ENCODE peak calls at places on chromosomes 13 and 19, in nine cellular contexts. U is colonic mucosa; S is IMR-90; I is lower leg skin; A is neural progenitor cell; V is cardiac muscle cell; L is fibroblast of lung; D is CD8-positive, alpha-beta memory T cell; C is AG10803. K is an unnamed sample.

GRCh38 chr19:33429891-33430673 is 56.6 kb downstream of the CEBPG start:
- DNase-seq in U (no peak), S (no peak), I (no peak), A (no peak), V (no peak), L (no peak), D (peak), C (no peak), K (no peak)

GRCh38 chr13:23770428-23770827 is 118.8 kb downstream of the MIPEP start:
- DNase-seq in U (no peak), S (no peak), I (no peak), A (no peak), V (no peak), L (no peak), D (no peak), C (no peak), K (no peak)

GRCh38 chr19:7720351-7720750 is 11.6 kb downstream of the CLEC4G start:
- DNase-seq in U (no peak), S (no peak), I (no peak), A (no peak), V (no peak), L (no peak), D (no peak), C (no peak), K (no peak)

GRCh38 chr13:66443926-66444325 is 786.2 kb downstream of the PCDH9 start:
- DNase-seq in U (no peak), S (no peak), I (no peak), A (no peak), V (no peak), L (no peak), D (no peak), C (no peak), K (no peak)

GRCh38 chr13:113088691-113089020 is 16.9 kb upstream of the F7 start:
- DNase-seq in U (no peak), S (no peak), I (no peak), A (no peak), V (no peak), L (no peak), D (peak), C (no peak), K (no peak)

GRCh38 chr19:18135712-18136584 is 17.0 kb upstream of the PIK3R2 start:
- DNase-seq in U (peak), S (no peak), I (no peak), A (no peak), V (no peak), L (no peak), D (no peak), C (no peak), K (no peak)

GRCh38 chr13:37966266-37966665 is 96.7 kb upstream of the TRPC4 start:
- DNase-seq in U (no peak), S (no peak), I (no peak), A (no peak), V (no peak), L (peak), D (no peak), C (no peak), K (no peak)

GRCh38 chr13:30785146-30785845 is 50.0 kb downstream of the ALOX5AP start:
- DNase-seq in U (no peak), S (peak), I (no peak), A (no peak), V (peak), L (no peak), D (no peak), C (no peak), K (no peak)

GRCh38 chr19:57708641-57709354 is at the start of gene ZNF154:
- DNase-seq in U (peak), S (peak), I (peak), A (peak), V (peak), L (peak), D (peak), C (peak), K (peak)

GRCh38 chr13:33280923-33281322 is 4.6 kb downstream of the STARD13 start:
- DNase-seq in U (no peak), S (peak), I (no peak), A (no peak), V (no peak), L (peak), D (no peak), C (no peak), K (no peak)

GRCh38 chr13:55155046-55155445 is 1985.7 kb upstream of the PRR20A start:
- DNase-seq in U (no peak), S (no peak), I (no peak), A (no peak), V (no peak), L (no peak), D (no peak), C (no peak), K (no peak)

GRCh38 chr13:53150568-53150967 is 122.0 kb downstream of the OLFM4 start:
- DNase-seq in U (no peak), S (no peak), I (no peak), A (no peak), V (no peak), L (no peak), D (no peak), C (no peak), K (no peak)

GRCh38 chr13:102777716-102778115 is 4.1 kb upstream of the TEX30 start:
- DNase-seq in U (no peak), S (no peak), I (no peak), A (peak), V (no peak), L (no peak), D (no peak), C (no peak), K (no peak)

GRCh38 chr13:67369895-67370660 is 139.9 kb upstream of the PCDH9 start:
- DNase-seq in U (no peak), S (peak), I (no peak), A (no peak), V (peak), L (peak), D (no peak), C (peak), K (peak)

GRCh38 chr19:15072930-15073647 is 8.9 kb upstream of the OR1I1 start:
- DNase-seq in U (no peak), S (no peak), I (no peak), A (peak), V (no peak), L (no peak), D (no peak), C (no peak), K (no peak)

GRCh38 chr13:41268764-41269163 is 5.4 kb upstream of the MTRF1 start:
- DNase-seq in U (no peak), S (peak), I (no peak), A (peak), V (peak), L (peak), D (no peak), C (no peak), K (no peak)

GRCh38 chr13:26909515-26909914 is 148.9 kb upstream of the GPR12 start:
- DNase-seq in U (no peak), S (no peak), I (no peak), A (no peak), V (no peak), L (no peak), D (no peak), C (no peak), K (no peak)

GRCh38 chr13:93307166-93307565 is 80.6 kb downstream of the GPC6 start:
- DNase-seq in U (no peak), S (peak), I (no peak), A (no peak), V (no peak), L (peak), D (no peak), C (no peak), K (no peak)

GRCh38 chr13:107743523-107743922 is 471.8 kb downstream of the LIG4 start:
- DNase-seq in U (no peak), S (peak), I (no peak), A (no peak), V (no peak), L (no peak), D (no peak), C (no peak), K (peak)

GRCh38 chr19:34184880-34185491 is 12.7 kb downstream of the LSM14A start:
- DNase-seq in U (no peak), S (no peak), I (no peak), A (no peak), V (peak), L (no peak), D (no peak), C (peak), K (no peak)

GRCh38 chr13:98143601-98144500 is 957 bp downstream of the FARP1 start:
- DNase-seq in U (peak), S (peak), I (peak), A (peak), V (peak), L (peak), D (no peak), C (peak), K (no peak)
- H3K4me3 ChIP-seq in U (peak), S (peak), I (peak), A (peak), V (peak), L (peak), D (no peak), C (peak), K (peak)

GRCh38 chr19:50203281-50204080 is at the start of gene MYH14:
- DNase-seq in U (peak), S (no peak), I (peak), A (peak), V (peak), L (peak), D (no peak), C (peak), K (no peak)

GRCh38 chr19:50204811-50205675 is 1.6 kb downstream of the MYH14 start:
- DNase-seq in U (peak), S (no peak), I (peak), A (peak), V (no peak), L (no peak), D (no peak), C (no peak), K (no peak)

GRCh38 chr19:50205681-50206138 is 2.3 kb downstream of the MYH14 start:
- DNase-seq in U (peak), S (no peak), I (no peak), A (peak), V (no peak), L (no peak), D (no peak), C (no peak), K (no peak)

GRCh38 chr19:50202962-50203280 is 501 bp upstream of the MYH14 start:
- DNase-seq in U (no peak), S (no peak), I (no peak), A (no peak), V (no peak), L (no peak), D (no peak), C (no peak), K (no peak)

DNA sequence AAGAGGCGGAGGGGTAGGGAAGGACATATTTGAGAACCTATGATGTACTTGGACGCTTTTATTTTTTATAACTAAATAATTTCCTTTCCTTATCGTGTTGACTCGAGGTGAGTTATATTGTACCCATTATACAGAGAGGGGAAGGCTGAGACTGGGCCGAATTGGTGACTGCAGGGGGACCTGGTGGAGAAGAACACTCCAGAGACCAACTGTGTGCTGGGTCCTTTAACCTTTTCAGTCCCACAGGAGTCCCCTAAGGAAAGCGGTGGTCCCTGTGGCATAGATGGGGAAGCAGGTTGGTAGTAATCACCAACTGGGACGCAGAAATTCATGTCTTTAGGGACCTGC is 633 bp downstream of the MYH14 start:
- DNase-seq in U (no peak), S (no peak), I (no peak), A (no peak), V (no peak), L (no peak), D (no peak), C (no peak), K (no peak)
- H3K4me3 ChIP-seq in U (peak), S (no peak), I (no peak), A (peak), V (peak), L (no peak), D (no peak), C (no peak), K (no peak)

GRCh38 chr19:39508629-39509028 is 6.3 kb upstream of the SELENOV start:
- DNase-seq in U (no peak), S (no peak), I (no peak), A (no peak), V (no peak), L (no peak), D (no peak), C (no peak), K (no peak)

GRCh38 chr19:39507715-39508364 is 7.1 kb upstream of the SELENOV start:
- DNase-seq in U (no peak), S (no peak), I (no peak), A (peak), V (no peak), L (no peak), D (no peak), C (no peak), K (no peak)

GRCh38 chr19:39509233-39509632 is 5.7 kb upstream of the SELENOV start:
- DNase-seq in U (no peak), S (no peak), I (no peak), A (no peak), V (no peak), L (no peak), D (no peak), C (no peak), K (no peak)

GRCh38 chr19:39506598-39506943 is 7.8 kb downstream of the DLL3 start:
- DNase-seq in U (no peak), S (no peak), I (no peak), A (no peak), V (no peak), L (no peak), D (no peak), C (no peak), K (no peak)

DNA sequence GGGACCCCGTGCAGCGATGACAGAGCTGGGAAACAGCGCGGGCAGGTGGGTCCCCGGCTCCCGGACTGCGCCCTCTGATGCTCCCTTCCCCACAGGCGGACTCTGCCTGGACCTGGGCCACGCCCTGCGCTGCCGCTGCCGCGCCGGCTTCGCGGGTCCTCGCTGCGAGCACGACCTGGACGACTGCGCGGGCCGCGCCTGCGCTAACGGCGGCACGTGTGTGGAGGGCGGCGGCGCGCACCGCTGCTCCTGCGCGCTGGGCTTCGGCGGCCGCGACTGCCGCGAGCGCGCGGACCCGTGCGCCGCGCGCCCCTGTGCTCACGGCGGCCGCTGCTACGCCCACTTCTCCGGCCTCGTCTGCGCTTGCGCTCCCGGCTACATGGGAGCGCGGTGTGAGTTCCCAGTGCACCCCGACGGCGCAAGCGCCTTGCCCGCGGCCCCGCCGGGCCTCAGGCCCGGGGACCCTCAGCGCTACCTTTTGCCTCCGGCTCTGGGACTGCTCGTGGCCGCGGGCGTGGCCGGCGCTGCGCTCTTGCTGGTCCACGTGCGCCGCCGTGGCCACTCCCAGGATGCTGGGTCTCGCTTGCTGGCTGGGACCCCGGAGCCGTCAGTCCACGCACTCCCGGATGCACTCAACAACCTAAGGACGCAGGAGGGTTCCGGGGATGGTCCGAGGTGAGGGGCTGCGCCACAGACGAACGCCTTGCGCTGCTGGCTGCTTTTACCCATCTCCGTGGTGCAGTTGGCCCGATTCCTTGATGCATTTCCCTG is 7.8 kb upstream of the SELENOV start:
- DNase-seq in U (peak), S (peak), I (no peak), A (peak), V (peak), L (peak), D (no peak), C (peak), K (no peak)
- H3K4me3 ChIP-seq in U (peak), S (peak), I (peak), A (peak), V (peak), L (peak), D (peak), C (peak), K (peak)

GRCh38 chr13:62302341-62302740 is 886.7 kb upstream of the PCDH20 start:
- DNase-seq in U (no peak), S (peak), I (no peak), A (no peak), V (no peak), L (no peak), D (no peak), C (no peak), K (no peak)

GRCh38 chr13:62309904-62310303 is 894.3 kb upstream of the PCDH20 start:
- DNase-seq in U (no peak), S (no peak), I (no peak), A (peak), V (no peak), L (no peak), D (no peak), C (no peak), K (no peak)

GRCh38 chr13:62300021-62300420 is 884.4 kb upstream of the PCDH20 start:
- DNase-seq in U (no peak), S (no peak), I (no peak), A (no peak), V (no peak), L (no peak), D (no peak), C (no peak), K (no peak)

DNA sequence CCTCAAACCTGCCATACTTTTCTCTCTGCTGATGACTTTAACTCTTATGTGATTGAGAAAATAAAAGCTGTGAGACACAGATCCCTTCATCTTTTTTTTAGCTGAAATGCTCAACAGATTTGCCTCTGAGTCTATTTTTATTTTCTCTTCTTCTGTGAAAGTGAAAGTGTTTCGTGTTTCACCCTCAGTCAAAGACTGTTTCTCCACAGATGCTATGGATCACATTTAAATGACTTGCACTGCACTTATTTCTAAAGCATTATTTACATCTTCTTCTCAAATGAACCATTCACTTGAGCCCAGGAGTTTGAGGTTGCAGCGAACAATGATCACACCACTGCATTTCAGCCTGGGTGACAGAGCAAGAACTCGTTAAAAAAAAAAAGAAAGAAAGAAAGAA is 890.1 kb upstream of the PCDH20 start:
- DNase-seq in U (no peak), S (no peak), I (no peak), A (peak), V (no peak), L (no peak), D (no peak), C (no peak), K (no peak)
- H3K4me3 ChIP-seq in U (no peak), S (no peak), I (no peak), A (no peak), V (no peak), L (no peak), D (no peak), C (no peak), K (no peak)

GRCh38 chr19:49136771-49137171 is 17.4 kb downstream of the PPFIA3 start:
- DNase-seq in U (peak), S (peak), I (no peak), A (no peak), V (peak), L (no peak), D (no peak), C (peak), K (no peak)

GRCh38 chr19:49135686-49136085 is 16.3 kb downstream of the PPFIA3 start:
- DNase-seq in U (no peak), S (no peak), I (no peak), A (no peak), V (no peak), L (no peak), D (no peak), C (no peak), K (no peak)

GRCh38 chr19:49130325-49130724 is 11.0 kb downstream of the PPFIA3 start:
- DNase-seq in U (no peak), S (no peak), I (no peak), A (no peak), V (no peak), L (no peak), D (no peak), C (no peak), K (no peak)

GRCh38 chr19:49132974-49133609 is 13.7 kb downstream of the PPFIA3 start:
- DNase-seq in U (peak), S (no peak), I (no peak), A (peak), V (no peak), L (no peak), D (no peak), C (no peak), K (no peak)

GRCh38 chr19:49133621-49134454 is 14.5 kb downstream of the PPFIA3 start:
- DNase-seq in U (peak), S (peak), I (no peak), A (peak), V (peak), L (peak), D (no peak), C (peak), K (no peak)
- H3K4me3 ChIP-seq in U (peak), S (peak), I (no peak), A (peak), V (no peak), L (peak), D (no peak), C (peak), K (peak)

DNA sequence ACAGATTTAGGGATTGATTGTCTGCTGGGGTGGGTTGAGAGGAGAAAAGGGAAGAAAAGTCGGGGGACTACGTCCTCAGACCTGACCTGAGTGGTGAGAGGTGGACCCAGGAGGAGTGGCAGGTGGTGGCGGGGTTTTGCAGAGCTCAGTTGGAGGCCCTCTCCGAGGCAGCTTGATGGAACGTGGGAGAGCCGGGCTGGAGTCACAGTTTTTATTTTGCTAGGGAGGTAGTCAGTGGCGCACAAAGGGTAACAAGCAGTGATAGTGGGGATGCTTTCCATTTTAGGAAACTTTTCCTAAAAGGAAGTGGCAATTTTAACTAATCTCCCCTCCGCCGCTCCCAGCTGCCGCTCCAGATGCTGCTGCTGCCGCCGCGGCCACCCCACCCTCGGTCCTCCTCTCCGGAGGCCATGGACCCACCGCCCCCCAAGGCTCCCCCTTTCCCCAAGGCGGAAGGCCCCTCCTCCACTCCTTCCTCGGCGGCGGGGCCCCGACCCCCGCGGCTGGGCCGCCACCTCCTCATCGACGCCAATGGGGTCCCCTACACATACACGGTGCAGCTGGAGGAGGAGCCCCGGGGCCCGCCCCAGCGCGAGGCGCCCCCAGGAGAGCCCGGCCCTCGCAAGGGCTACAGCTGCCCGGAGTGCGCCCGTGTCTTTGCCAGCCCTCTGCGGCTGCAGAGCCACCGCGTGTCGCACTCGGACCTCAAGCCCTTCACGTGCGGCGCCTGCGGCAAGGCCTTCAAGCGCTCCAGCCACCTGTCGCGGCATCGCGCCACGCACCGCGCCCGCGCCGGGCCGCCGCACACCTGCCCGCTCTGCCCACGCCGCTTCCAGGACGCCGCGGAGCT is 1.1 kb upstream of the ZNF581 start:
- DNase-seq in U (peak), S (no peak), I (no peak), A (peak), V (peak), L (peak), D (no peak), C (no peak), K (no peak)
- H3K4me3 ChIP-seq in U (peak), S (peak), I (no peak), A (peak), V (peak), L (peak), D (peak), C (peak), K (peak)

GRCh38 chr19:37009871-37010270 is 68.4 kb upstream of the ZNF420 start:
- DNase-seq in U (no peak), S (no peak), I (no peak), A (no peak), V (no peak), L (no peak), D (no peak), C (no peak), K (no peak)
- H3K4me3 ChIP-seq in U (no peak), S (no peak), I (no peak), A (no peak), V (no peak), L (no peak), D (no peak), C (no peak), K (no peak)

K was measured in AG04450.